ENCODE peak calls at places on chromosomes 2 and 18, in four cellular contexts. One of them, this sample, is unnamed.

GRCh38 chr2:53417385-53417784 is 350.2 kb upstream of the CHAC2 start:
- DNase-seq in psoas muscle: no peak
- DNase-seq in naive thymus-derived CD4-positive, alpha-beta T cell: no peak
- DNase-seq in prostate gland: no peak
- DNase-seq in this sample: no peak

GRCh38 chr2:134396493-134396892 is 142.6 kb downstream of the MGAT5 start:
- DNase-seq in psoas muscle: no peak
- DNase-seq in naive thymus-derived CD4-positive, alpha-beta T cell: no peak
- DNase-seq in prostate gland: peak; percentile 47
- DNase-seq in this sample: no peak

GRCh38 chr18:67513285-67513684 is 3.2 kb downstream of the DSEL start:
- DNase-seq in psoas muscle: no peak
- DNase-seq in naive thymus-derived CD4-positive, alpha-beta T cell: no peak
- DNase-seq in prostate gland: no peak
- DNase-seq in this sample: no peak

GRCh38 chr18:11889284-11889683 is 18.8 kb downstream of the MPPE1 start:
- DNase-seq in psoas muscle: no peak
- DNase-seq in naive thymus-derived CD4-positive, alpha-beta T cell: no peak
- DNase-seq in prostate gland: no peak
- DNase-seq in this sample: no peak

GRCh38 chr2:234457421-234457820 is 39.5 kb downstream of the ARL4C start:
- DNase-seq in psoas muscle: no peak
- DNase-seq in naive thymus-derived CD4-positive, alpha-beta T cell: no peak
- DNase-seq in prostate gland: no peak
- DNase-seq in this sample: no peak

GRCh38 chr2:171523969-171524401 is 1.7 kb downstream of the CYBRD1 start:
- DNase-seq in psoas muscle: no peak
- DNase-seq in naive thymus-derived CD4-positive, alpha-beta T cell: no peak
- DNase-seq in prostate gland: peak; percentile 44
- DNase-seq in this sample: no peak

GRCh38 chr2:102107741-102108070 is 34.8 kb upstream of the IL1R1 start:
- DNase-seq in psoas muscle: no peak
- DNase-seq in naive thymus-derived CD4-positive, alpha-beta T cell: no peak
- DNase-seq in prostate gland: no peak
- DNase-seq in this sample: no peak

GRCh38 chr18:78754311-78755043 is 225.1 kb upstream of the SALL3 start:
- DNase-seq in psoas muscle: no peak
- DNase-seq in naive thymus-derived CD4-positive, alpha-beta T cell: no peak
- DNase-seq in prostate gland: no peak
- DNase-seq in this sample: no peak

GRCh38 chr2:199339826-199340605 is 117.7 kb downstream of the SATB2 start:
- DNase-seq in psoas muscle: no peak
- DNase-seq in naive thymus-derived CD4-positive, alpha-beta T cell: no peak
- DNase-seq in prostate gland: no peak
- DNase-seq in this sample: no peak

GRCh38 chr2:46554381-46554780 is 75.0 kb downstream of the TMEM247 start:
- DNase-seq in psoas muscle: no peak
- DNase-seq in naive thymus-derived CD4-positive, alpha-beta T cell: no peak
- DNase-seq in prostate gland: no peak
- DNase-seq in this sample: no peak

GRCh38 chr2:164737612-164738081 is 104.0 kb downstream of the COBLL1 start:
- DNase-seq in psoas muscle: peak; percentile 24
- DNase-seq in naive thymus-derived CD4-positive, alpha-beta T cell: no peak
- DNase-seq in prostate gland: peak; percentile 76
- DNase-seq in this sample: no peak

GRCh38 chr2:239991689-239992314 is 33.3 kb downstream of the NDUFA10 start:
- DNase-seq in psoas muscle: no peak
- DNase-seq in naive thymus-derived CD4-positive, alpha-beta T cell: no peak
- DNase-seq in prostate gland: peak; percentile 36
- DNase-seq in this sample: peak; percentile 52

DNA sequence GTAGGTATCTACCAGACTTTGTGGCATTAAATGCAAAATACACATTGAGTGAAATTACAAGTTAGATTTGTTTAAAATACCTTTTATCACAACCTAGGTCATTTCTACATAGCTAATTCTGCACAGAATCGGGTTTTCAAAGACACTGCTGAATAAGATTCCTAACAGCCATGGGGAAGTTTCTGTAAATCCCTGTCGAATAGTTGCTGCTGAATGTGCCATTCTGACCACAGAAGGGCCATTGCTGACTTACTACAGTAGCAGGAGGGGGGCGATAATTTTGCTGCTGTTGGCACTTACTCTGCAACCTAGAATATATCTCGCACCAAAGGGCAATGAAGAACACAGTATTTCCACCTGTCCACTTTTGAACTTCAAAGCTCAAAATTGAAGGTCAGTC is 232.8 kb downstream of the TCF4 start:
- DNase-seq in psoas muscle: no peak
- DNase-seq in naive thymus-derived CD4-positive, alpha-beta T cell: no peak
- DNase-seq in prostate gland: no peak
- DNase-seq in this sample: no peak
- H3K27ac ChIP-seq in psoas muscle: no peak overlapping the region
- H3K27ac ChIP-seq in naive thymus-derived CD4-positive, alpha-beta T cell: no peak overlapping the region
- H3K27ac ChIP-seq in prostate gland: no peak overlapping the region
- H3K27ac ChIP-seq in this sample: no peak overlapping the region

DNA sequence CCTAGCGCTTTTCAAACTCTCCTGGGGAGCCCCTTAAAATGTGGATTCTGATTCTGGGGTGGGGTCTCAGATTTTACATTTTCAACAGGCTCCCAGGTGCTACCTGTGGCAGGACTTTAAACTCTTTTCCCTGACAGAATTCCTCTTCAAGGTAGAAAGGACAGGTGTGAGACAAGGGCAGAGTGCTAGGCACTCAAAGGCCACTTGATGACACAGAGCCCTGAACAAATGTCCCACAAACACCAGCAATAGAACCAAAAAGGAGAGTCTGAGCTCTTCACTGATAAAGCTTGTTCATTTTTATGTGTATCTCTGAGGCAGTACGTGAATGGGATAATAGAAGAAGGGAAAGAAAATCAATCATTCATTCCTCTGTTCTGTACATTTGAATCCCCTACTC is 77.7 kb upstream of the PELI1 start:
- DNase-seq in psoas muscle: no peak
- DNase-seq in naive thymus-derived CD4-positive, alpha-beta T cell: no peak
- DNase-seq in prostate gland: no peak
- DNase-seq in this sample: no peak
- H3K27ac ChIP-seq in psoas muscle: no peak overlapping the region
- H3K27ac ChIP-seq in naive thymus-derived CD4-positive, alpha-beta T cell: no peak overlapping the region
- H3K27ac ChIP-seq in prostate gland: peak overlapping the region; percentile 39
- H3K27ac ChIP-seq in this sample: no peak overlapping the region

DNA sequence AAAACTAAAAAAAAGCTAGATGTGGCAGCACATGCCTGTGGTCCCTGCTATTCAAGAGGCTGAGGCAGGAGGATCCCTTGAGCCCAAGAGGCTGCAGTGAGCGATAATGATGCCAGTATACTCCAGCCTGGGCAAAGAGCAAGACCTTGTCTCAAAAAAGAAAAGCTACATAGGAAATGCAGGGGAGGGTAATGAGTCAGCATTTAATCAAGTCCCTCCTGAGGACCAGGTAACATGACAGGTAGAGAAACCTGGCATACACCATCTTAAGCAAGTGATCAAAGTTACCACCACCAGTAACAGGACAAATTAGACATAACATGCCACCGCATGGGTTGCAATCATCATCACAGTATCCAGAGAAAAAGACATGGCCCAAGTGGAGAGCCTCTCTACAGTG is 25.8 kb downstream of the MYO5B start:
- DNase-seq in psoas muscle: no peak
- DNase-seq in naive thymus-derived CD4-positive, alpha-beta T cell: no peak
- DNase-seq in prostate gland: no peak
- DNase-seq in this sample: no peak
- H3K27ac ChIP-seq in psoas muscle: no peak overlapping the region
- H3K27ac ChIP-seq in naive thymus-derived CD4-positive, alpha-beta T cell: no peak overlapping the region
- H3K27ac ChIP-seq in prostate gland: no peak overlapping the region
- H3K27ac ChIP-seq in this sample: no peak overlapping the region

GRCh38 chr2:1600191-1601063 is 143.9 kb downstream of the PXDN start:
- DNase-seq in psoas muscle: no peak
- DNase-seq in naive thymus-derived CD4-positive, alpha-beta T cell: no peak
- DNase-seq in prostate gland: no peak
- DNase-seq in this sample: no peak

GRCh38 chr2:1602359-1603010 is 141.8 kb downstream of the PXDN start:
- DNase-seq in psoas muscle: no peak
- DNase-seq in naive thymus-derived CD4-positive, alpha-beta T cell: no peak
- DNase-seq in prostate gland: no peak
- DNase-seq in this sample: no peak

GRCh38 chr2:1599301-1600085 is 144.8 kb downstream of the PXDN start:
- DNase-seq in psoas muscle: no peak
- DNase-seq in naive thymus-derived CD4-positive, alpha-beta T cell: no peak
- DNase-seq in prostate gland: no peak
- DNase-seq in this sample: no peak

GRCh38 chr2:1601471-1602358 is 142.6 kb downstream of the PXDN start:
- DNase-seq in psoas muscle: no peak
- DNase-seq in naive thymus-derived CD4-positive, alpha-beta T cell: no peak
- DNase-seq in prostate gland: no peak
- DNase-seq in this sample: no peak

GRCh38 chr2:1601064-1601405 is 143.3 kb downstream of the PXDN start:
- DNase-seq in psoas muscle: no peak
- DNase-seq in naive thymus-derived CD4-positive, alpha-beta T cell: no peak
- DNase-seq in prostate gland: no peak
- DNase-seq in this sample: no peak
- H3K27ac ChIP-seq in psoas muscle: no peak overlapping the region
- H3K27ac ChIP-seq in naive thymus-derived CD4-positive, alpha-beta T cell: no peak overlapping the region
- H3K27ac ChIP-seq in prostate gland: no peak overlapping the region
- H3K27ac ChIP-seq in this sample: no peak overlapping the region

DNA sequence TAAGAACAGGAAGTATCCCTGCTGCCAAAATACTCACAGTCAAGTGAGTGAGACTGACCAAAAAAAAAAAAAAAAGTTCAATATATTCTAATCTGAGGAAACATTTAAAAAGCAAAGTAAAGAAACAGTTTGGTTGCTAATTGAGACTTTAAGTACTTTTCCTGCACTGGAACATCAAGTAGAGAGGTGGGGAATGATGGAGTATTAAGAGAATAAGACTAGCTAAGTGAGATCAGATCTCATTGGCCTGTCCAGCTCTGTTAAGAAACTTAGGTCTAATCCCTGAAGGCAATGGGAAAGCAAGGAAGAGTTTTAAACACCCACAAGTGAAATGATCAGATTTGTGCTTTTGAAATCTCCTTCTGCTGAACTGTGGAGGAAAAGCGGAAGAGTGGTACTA is 27.8 kb upstream of the MAP4K3 start:
- DNase-seq in psoas muscle: no peak
- DNase-seq in naive thymus-derived CD4-positive, alpha-beta T cell: no peak
- DNase-seq in prostate gland: no peak
- DNase-seq in this sample: no peak
- H3K27ac ChIP-seq in psoas muscle: no peak overlapping the region
- H3K27ac ChIP-seq in naive thymus-derived CD4-positive, alpha-beta T cell: no peak overlapping the region
- H3K27ac ChIP-seq in prostate gland: no peak overlapping the region
- H3K27ac ChIP-seq in this sample: no peak overlapping the region

GRCh38 chr2:11364565-11364887 is 20.1 kb upstream of the ROCK2 start:
- DNase-seq in psoas muscle: no peak
- DNase-seq in naive thymus-derived CD4-positive, alpha-beta T cell: no peak
- DNase-seq in prostate gland: no peak
- DNase-seq in this sample: no peak

GRCh38 chr2:11365096-11365856 is 20.8 kb upstream of the ROCK2 start:
- DNase-seq in psoas muscle: no peak
- DNase-seq in naive thymus-derived CD4-positive, alpha-beta T cell: no peak
- DNase-seq in prostate gland: no peak
- DNase-seq in this sample: no peak

GRCh38 chr2:11363868-11364564 is 19.6 kb upstream of the ROCK2 start:
- DNase-seq in psoas muscle: no peak
- DNase-seq in naive thymus-derived CD4-positive, alpha-beta T cell: no peak
- DNase-seq in prostate gland: no peak
- DNase-seq in this sample: no peak

GRCh38 chr2:11359865-11360264 is 15.4 kb upstream of the ROCK2 start:
- DNase-seq in psoas muscle: no peak
- DNase-seq in naive thymus-derived CD4-positive, alpha-beta T cell: no peak
- DNase-seq in prostate gland: no peak
- DNase-seq in this sample: no peak

DNA sequence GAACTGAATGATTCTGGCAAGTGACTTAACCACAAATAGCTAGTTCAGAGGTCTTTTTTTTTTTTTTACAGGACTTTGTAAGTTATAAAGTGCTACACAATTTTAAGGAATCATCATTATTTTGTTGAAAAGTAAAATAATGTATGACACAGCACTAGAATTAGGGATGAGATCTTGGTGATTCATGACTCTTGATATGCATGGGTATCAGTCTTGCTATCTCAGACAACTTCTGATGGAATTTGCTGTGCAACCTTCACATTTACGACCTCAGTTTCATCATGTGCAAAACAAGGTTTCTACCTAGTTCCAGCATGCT is 18.3 kb upstream of the ROCK2 start:
- DNase-seq in psoas muscle: no peak
- DNase-seq in naive thymus-derived CD4-positive, alpha-beta T cell: no peak
- DNase-seq in prostate gland: no peak
- DNase-seq in this sample: no peak
- H3K27ac ChIP-seq in psoas muscle: no peak overlapping the region
- H3K27ac ChIP-seq in naive thymus-derived CD4-positive, alpha-beta T cell: no peak overlapping the region
- H3K27ac ChIP-seq in prostate gland: no peak overlapping the region
- H3K27ac ChIP-seq in this sample: no peak overlapping the region